ENCODE peak calls at places on chromosome 10, in seven cellular contexts. Z, G, X, O, A, V and B are unnamed samples.

GRCh38 chr10:79392020-79392398 is 44.7 kb downstream of the PPIF start:
- DNase-seq in X (no peak), V (no peak), Z (no peak), G (no peak), A (no peak), O (no peak), B (no peak)

GRCh38 chr10:116741391-116742351 is 695 bp downstream of the HSPA12A start:
- DNase-seq in A (no peak), X (no peak), O (peak; percentile 46), V (no peak), Z (no peak), G (no peak), B (no peak)

GRCh38 chr10:101816375-101816773 is 1.9 kb downstream of the OGA start:
- DNase-seq in O (peak; percentile 53), A (no peak), X (no peak), V (no peak), G (no peak), Z (no peak), B (no peak)

GRCh38 chr10:24866615-24867583 is 85.5 kb downstream of the PRTFDC1 start:
- DNase-seq in Z (no peak), G (peak; percentile 77), O (peak; percentile 45), X (peak; percentile 57), V (no peak), A (peak; percentile 64), B (no peak)

GRCh38 chr10:58590152-58590551 is 77.5 kb downstream of the BICC1 start:
- DNase-seq in Z (peak; percentile 87), V (no peak), A (peak; percentile 74), X (peak; percentile 84), G (no peak), O (peak; percentile 87), B (no peak)

GRCh38 chr10:81081887-81082620 is 544.4 kb downstream of the SH2D4B start:
- DNase-seq in O (no peak), Z (no peak), G (peak; percentile 54), A (peak; percentile 0), V (no peak), X (no peak), B (no peak)

GRCh38 chr10:90968448-90969086 is 47.7 kb upstream of the ANKRD1 start:
- DNase-seq in Z (peak; percentile 39), X (peak; percentile 82), O (peak; percentile 54), V (no peak), G (no peak), A (peak; percentile 68), B (no peak)

GRCh38 chr10:17733620-17734019 is 18.4 kb upstream of the TMEM236 start:
- DNase-seq in V (no peak), Z (no peak), O (no peak), A (no peak), G (no peak), X (no peak), B (no peak)

GRCh38 chr10:129740532-129741279 is 223.4 kb downstream of the EBF3 start:
- DNase-seq in Z (no peak), X (no peak), O (no peak), A (no peak), V (no peak), G (peak; percentile 53), B (no peak)

DNA sequence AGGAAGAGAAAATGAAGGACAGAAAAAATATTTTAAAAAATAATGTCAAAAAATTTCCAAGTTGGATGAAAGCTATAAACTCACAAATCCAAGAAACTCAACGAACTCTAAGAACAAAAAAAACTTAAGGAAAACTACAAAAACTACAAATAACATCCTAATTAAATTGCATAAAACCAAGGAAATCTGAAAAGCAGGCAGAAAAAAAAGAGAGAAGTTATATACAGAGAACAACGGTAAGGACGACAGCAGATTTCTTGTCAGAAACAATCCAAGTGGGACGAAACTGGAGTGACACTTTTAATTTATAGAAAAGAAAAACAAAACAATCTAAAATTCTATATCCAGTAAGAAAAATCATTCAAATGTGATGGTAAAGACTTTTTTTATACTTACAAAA is 122.2 kb upstream of the LYZL1 start:
- DNase-seq in V (no peak), X (no peak), A (no peak), G (no peak), O (no peak), Z (no peak), B (no peak)
- H3K9me3 ChIP-seq in V (peaks cover 2% of the 10 kb centered on the region), X (peaks cover 9% of the 10 kb centered on the region), A (peaks cover 9% of the 10 kb centered on the region), G (peaks cover 5% of the 10 kb centered on the region), O (peaks cover 70% of the 10 kb centered on the region), Z (no peaks in the 10 kb centered on the region), B (no peaks in the 10 kb centered on the region)

GRCh38 chr10:5297466-5297865 is 67.3 kb upstream of the UCN3 start:
- DNase-seq in X (no peak), A (peak; percentile 30), G (no peak), O (peak; percentile 52), Z (no peak), V (no peak), B (no peak)

GRCh38 chr10:5288359-5288758 is 76.4 kb upstream of the UCN3 start:
- DNase-seq in O (no peak), A (no peak), X (no peak), V (no peak), G (no peak), Z (no peak), B (no peak)

GRCh38 chr10:5293691-5294550 is 70.8 kb upstream of the UCN3 start:
- DNase-seq in V (peak; percentile 59), Z (no peak), G (peak; percentile 88), O (peak; percentile 40), A (peak; percentile 32), X (peak; percentile 50), B (peak; percentile 51)

GRCh38 chr10:5292196-5292735 is 72.5 kb upstream of the UCN3 start:
- DNase-seq in G (no peak), O (no peak), V (no peak), Z (no peak), A (no peak), X (no peak), B (peak; percentile 23)

GRCh38 chr10:5291501-5292195 is 73.1 kb upstream of the UCN3 start:
- DNase-seq in V (no peak), O (peak; percentile 84), X (peak; percentile 67), Z (peak; percentile 8), A (peak; percentile 96), G (no peak), B (peak; percentile 66)
- H3K4me3 ChIP-seq in V (no peak overlapping the region), O (peak overlapping the region; percentile 44), X (no peak overlapping the region), Z (no peak overlapping the region), A (no peak overlapping the region), G (no peak overlapping the region), B (peak overlapping the region; percentile 42)

DNA sequence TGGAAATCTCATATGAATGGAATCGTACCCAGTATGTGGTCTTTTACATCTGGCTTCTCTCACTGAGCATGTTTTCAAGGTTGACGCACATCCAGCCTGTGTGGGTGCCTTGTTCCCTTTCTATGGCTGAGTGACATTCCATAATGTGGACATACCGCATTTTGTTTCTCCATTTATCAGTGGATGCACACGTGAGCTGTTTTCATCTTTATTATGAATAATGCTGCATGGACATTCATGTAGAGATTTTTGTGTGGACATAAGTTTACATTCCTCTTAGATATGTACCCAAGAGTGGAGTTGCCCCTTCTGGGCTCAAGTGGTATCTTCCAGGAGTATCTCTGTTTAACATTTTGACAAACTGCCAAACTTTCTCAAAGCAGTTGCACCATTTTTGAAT is 1.3 kb upstream of the SCART1 start:
- DNase-seq in X (no peak), O (no peak), G (no peak), V (no peak), Z (no peak), A (no peak), B (no peak)
- H3K9me3 ChIP-seq in X (peaks cover 5% of the 10 kb centered on the region), O (peaks cover 23% of the 10 kb centered on the region), G (no peaks in the 10 kb centered on the region), V (peaks cover 43% of the 10 kb centered on the region), Z (peaks cover 29% of the 10 kb centered on the region), A (peaks cover 25% of the 10 kb centered on the region), B (peaks cover 2% of the 10 kb centered on the region)

GRCh38 chr10:120942806-120943413 is 91.7 kb downstream of the WDR11 start:
- DNase-seq in X (peak; percentile 71), Z (peak; percentile 34), A (peak; percentile 67), V (peak; percentile 71), G (peak; percentile 95), O (peak; percentile 87), B (peak; percentile 29)
- H3K4me3 ChIP-seq in X (no peak overlapping the region), Z (peak overlapping the region; percentile 25), A (no peak overlapping the region), V (no peak overlapping the region), G (no peak overlapping the region), O (peak overlapping the region; percentile 18), B (no peak overlapping the region)

DNA sequence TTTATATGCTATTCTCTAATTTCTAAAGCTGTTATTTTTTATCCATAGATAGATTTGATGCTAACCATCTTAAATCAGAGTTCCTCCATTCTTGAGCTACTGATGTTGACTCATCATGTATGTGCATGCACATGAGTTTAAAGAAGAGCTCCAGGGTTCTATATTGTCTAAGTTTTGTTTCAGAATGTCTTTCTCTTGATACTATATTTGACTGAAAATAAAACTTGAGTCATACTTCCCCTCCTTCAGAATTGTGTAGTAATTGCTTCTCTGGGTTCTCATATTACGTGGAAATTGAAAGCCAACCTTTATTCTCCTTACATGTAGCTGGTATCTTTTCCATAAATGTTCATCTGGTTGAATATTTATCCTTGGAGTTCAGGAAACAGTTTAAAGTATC is 89.4 kb downstream of the LRRTM3 start:
- DNase-seq in A (no peak), G (no peak), O (peak; percentile 52), Z (no peak), V (no peak), X (peak; percentile 58), B (no peak)
- H3K9me3 ChIP-seq in A (no peaks in the 10 kb centered on the region), G (no peaks in the 10 kb centered on the region), O (no peaks in the 10 kb centered on the region), Z (no peaks in the 10 kb centered on the region), V (no peaks in the 10 kb centered on the region), X (no peaks in the 10 kb centered on the region), B (no peaks in the 10 kb centered on the region)

DNA sequence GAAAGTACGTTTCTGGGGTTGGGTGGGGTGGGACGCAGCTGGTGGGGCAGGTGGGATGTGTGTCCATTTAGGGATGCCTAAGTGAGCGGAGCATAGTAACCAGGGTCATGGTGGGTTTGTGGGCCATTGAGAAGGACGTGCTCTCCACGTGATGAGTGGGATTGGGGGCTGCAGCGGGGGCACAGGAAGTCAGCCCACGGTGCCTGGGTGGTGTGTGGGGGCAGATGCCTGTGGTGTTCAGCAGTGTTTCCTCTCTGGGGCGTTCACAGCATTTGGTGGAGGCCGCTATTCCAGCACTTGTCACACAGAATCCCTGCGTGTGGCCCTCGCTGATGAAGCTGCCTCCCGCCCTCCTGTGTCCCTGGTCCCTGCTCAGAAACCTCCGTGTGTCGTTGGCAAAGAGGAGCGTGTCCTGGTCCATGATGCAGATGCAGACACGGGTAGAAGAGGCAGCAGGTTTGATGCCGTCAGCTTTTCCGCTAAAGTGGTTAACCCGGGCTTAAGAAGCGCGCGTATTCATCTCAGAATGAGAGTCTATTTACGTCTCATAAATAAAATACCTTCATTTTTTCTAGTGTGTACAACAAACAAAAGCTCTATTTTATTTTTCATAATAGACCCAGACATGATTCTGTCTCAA is 274.2 kb downstream of the ADARB2 start:
- DNase-seq in A (no peak), O (no peak), G (no peak), Z (no peak), V (no peak), X (no peak), B (no peak)
- H3K4me3 ChIP-seq in A (no peak overlapping the region), O (no peak overlapping the region), G (no peak overlapping the region), Z (no peak overlapping the region), V (no peak overlapping the region), X (no peak overlapping the region), B (no peak overlapping the region)

GRCh38 chr10:52172581-52172980 is 141.5 kb upstream of the DKK1 start:
- DNase-seq in A (no peak), O (peak; percentile 55), G (no peak), X (peak; percentile 41), V (no peak), Z (no peak), B (no peak)

GRCh38 chr10:52170776-52171175 is 143.3 kb upstream of the DKK1 start:
- DNase-seq in X (no peak), Z (no peak), G (no peak), O (no peak), V (no peak), A (no peak), B (no peak)
- H3K9me3 ChIP-seq in X (no peaks in the 10 kb centered on the region), Z (no peaks in the 10 kb centered on the region), G (no peaks in the 10 kb centered on the region), O (no peaks in the 10 kb centered on the region), V (no peaks in the 10 kb centered on the region), A (no peaks in the 10 kb centered on the region), B (no peaks in the 10 kb centered on the region)